ENCODE peak calls at places on chromosome 16, in seven cellular contexts. L is T follicular helper cell; Q is posterior cingulate gyrus; A is activated naive CD8-positive, alpha-beta T cell treated with anti-CD3 and anti-CD28 coated beads for 36 hours; J is activated T-helper 9 cell treated with anti-CD3 and anti-CD28 coated beads, Interleukin-2, amount 50 U/mL, for 16 hours; C is iPS-NIHi11; Z is EL. F is an unnamed sample.

GRCh38 chr16:89179148-89179484 is 7.6 kb downstream of the CDH15 start:
- DNase-seq in J (no peak), Q (no peak), L (no peak), C (no peak), Z (no peak), A (no peak), F (no peak)

GRCh38 chr16:17177242-17177967 is 293.4 kb downstream of the XYLT1 start:
- DNase-seq in A (no peak), Z (peak; percentile 9), C (no peak), J (no peak), Q (no peak), L (no peak), F (no peak)

GRCh38 chr16:31138621-31139578 is 3.4 kb upstream of the PRSS8 start:
- DNase-seq in J (no peak), Z (peak; percentile 89), C (peak; percentile 42), Q (no peak), A (no peak), L (no peak), F (peak; percentile 4)

GRCh38 chr16:29811896-29812665 is at the start of gene PRRT2:
- DNase-seq in J (peak; percentile 40), Z (peak; percentile 55), A (peak; percentile 59), Q (peak; percentile 95), C (peak; percentile 57), L (no peak), F (no peak)

GRCh38 chr16:86566966-86567700 is 504 bp downstream of the FOXC2 start:
- DNase-seq in L (no peak), Q (no peak), Z (peak; percentile 66), J (no peak), C (peak; percentile 53), A (no peak), F (no peak)

GRCh38 chr16:67664871-67665270 is 1.7 kb downstream of the ENKD1 start:
- DNase-seq in C (no peak), L (no peak), Z (no peak), A (no peak), Q (no peak), J (no peak), F (no peak)

GRCh38 chr16:84925092-84925772 is 86.1 kb downstream of the ZDHHC7 start:
- DNase-seq in A (peak; percentile 68), J (peak; percentile 58), C (peak; percentile 80), Z (peak; percentile 45), Q (peak; percentile 72), L (peak; percentile 52), F (no peak)

GRCh38 chr16:69141014-69141413 is 8.6 kb downstream of the UTP4 start:
- DNase-seq in J (no peak), L (no peak), C (no peak), Q (no peak), Z (no peak), A (no peak), F (no peak)

GRCh38 chr16:23670137-23670776 is 8.4 kb upstream of the PLK1 start:
- DNase-seq in Q (no peak), Z (peak; percentile 84), L (no peak), A (peak; percentile 54), C (no peak), J (no peak), F (peak; percentile 43)